ENCODE peak calls at places on chromosomes 11 and 22, in four cellular contexts. K is osteoblast, X is kidney, B is type B pancreatic cell. J is an unnamed sample.

GRCh38 chr11:96054870-96055705 is 131.2 kb upstream of the MTMR2 start:
- DNase-seq in B (no peak), K (no peak), X (no peak), J (no peak)

GRCh38 chr11:119975561-119976152 is 162.3 kb downstream of the TRIM29 start:
- DNase-seq in K (peak), B (no peak), X (no peak), J (no peak)

GRCh38 chr22:23828800-23829680 is 9.8 kb downstream of the DERL3 start:
- DNase-seq in B (no peak), K (no peak), X (peak), J (no peak)

GRCh38 chr11:62004473-62004872 is 37.0 kb upstream of the FTH1 start:
- DNase-seq in X (no peak), B (no peak), K (peak), J (peak)

GRCh38 chr11:126172596-126173038 is 38.8 kb downstream of the RPUSD4 start:
- DNase-seq in K (peak), X (no peak), B (no peak), J (no peak)

GRCh38 chr11:45927332-45927683 is 4.9 kb downstream of the LARGE2 start:
- DNase-seq in B (no peak), X (peak), K (peak), J (no peak)

GRCh38 chr22:23000657-23001439 is 69.5 kb upstream of the GNAZ start:
- DNase-seq in K (no peak), B (no peak), X (peak), J (no peak)

GRCh38 chr11:15707971-15708370 is 593.2 kb downstream of the INSC start:
- DNase-seq in B (no peak), K (no peak), X (peak), J (no peak)

GRCh38 chr11:134578807-134579708 is 167.0 kb upstream of the B3GAT1 start:
- DNase-seq in X (no peak), B (no peak), K (no peak), J (no peak)

GRCh38 chr11:76761959-76762358 is 21.2 kb upstream of the TSKU start:
- DNase-seq in K (no peak), B (no peak), X (no peak), J (no peak)

GRCh38 chr11:96324912-96325311 is 18.1 kb downstream of the MAML2 start:
- DNase-seq in B (no peak), K (peak), X (no peak), J (no peak)

GRCh38 chr11:47503227-47503626 is 49.7 kb downstream of the CELF1 start:
- DNase-seq in X (no peak), B (no peak), K (no peak), J (no peak)

GRCh38 chr11:102341844-102342318 is 5.1 kb upstream of the BIRC2 start:
- DNase-seq in K (no peak), X (no peak), B (no peak), J (no peak)

GRCh38 chr22:49966716-49967332 is 6.3 kb downstream of the PIM3 start:
- DNase-seq in B (no peak), X (peak), K (peak), J (peak)

DNA sequence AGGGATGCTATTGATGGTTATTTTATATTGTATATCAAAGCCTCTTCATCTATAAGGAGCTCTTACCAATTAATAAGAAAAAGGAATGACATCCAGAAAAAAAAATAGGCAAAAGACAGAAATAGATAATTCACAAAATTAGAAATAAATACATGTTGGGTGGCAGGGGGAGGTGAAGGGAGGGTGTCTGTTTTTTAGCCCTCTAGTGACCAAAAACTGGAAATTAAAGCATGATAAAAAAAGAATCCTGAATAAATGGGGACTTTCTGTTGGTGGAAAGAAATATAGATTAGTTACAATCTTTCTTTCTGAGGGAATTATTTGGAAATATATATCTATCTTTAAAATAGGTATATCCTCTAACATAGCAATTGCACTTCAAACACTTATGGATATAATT is 42.0 kb upstream of the TTC36 start:
- DNase-seq in X (no peak), B (no peak), K (no peak), J (no peak)
- TF ChIP-seq CTCF in X (no peak), B (peak), K (peak), J (no peak)

GRCh38 chr11:66327171-66328035 is 8.8 kb downstream of the RIN1 start:
- DNase-seq in X (peak), K (peak), B (no peak), J (no peak)
- TF ChIP-seq CTCF in X (no peak), K (no peak), B (no peak), J (no peak)

GRCh38 chr22:37098976-37099577 is 10.4 kb downstream of the TMPRSS6 start:
- DNase-seq in K (no peak), X (no peak), B (no peak), J (no peak)
- TF ChIP-seq CTCF in K (peak), X (no peak), B (no peak), J (no peak)

DNA sequence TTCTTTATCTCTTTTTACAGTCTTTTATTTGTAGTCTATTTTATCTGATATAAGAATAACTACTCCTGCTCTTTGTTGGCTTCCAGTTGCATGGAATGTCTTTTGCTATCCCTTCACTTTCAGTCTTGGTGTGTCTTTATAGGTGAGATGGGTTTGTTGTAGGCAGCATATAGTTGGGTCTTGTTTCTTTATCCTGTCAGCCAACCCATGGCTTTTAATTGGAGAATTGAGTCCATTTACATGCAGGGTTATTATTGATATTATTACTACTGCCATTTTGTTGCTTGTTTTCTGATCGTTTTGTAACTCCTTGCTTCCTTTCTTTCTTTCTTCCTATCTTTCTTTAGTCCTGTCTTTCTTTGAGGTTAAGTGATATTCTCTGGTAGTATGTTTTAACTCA is 11.9 kb upstream of the IL17RA start:
- DNase-seq in B (no peak), K (no peak), X (no peak), J (no peak)
- TF ChIP-seq CTCF in B (no peak), K (no peak), X (no peak), J (no peak)

GRCh38 chr11:875769-876301 is 33.2 kb downstream of the TSPAN4 start:
- DNase-seq in X (no peak), K (no peak), B (no peak), J (no peak)
- TF ChIP-seq CTCF in X (no peak), K (no peak), B (no peak), J (no peak)

GRCh38 chr11:57341250-57341808 is 3.2 kb downstream of the P2RX3 start:
- DNase-seq in X (no peak), K (peak), B (no peak), J (no peak)

GRCh38 chr11:57342702-57343101 is 4.5 kb downstream of the P2RX3 start:
- DNase-seq in K (no peak), B (no peak), X (no peak), J (no peak)

GRCh38 chr11:57338152-57338551 is at the start of gene P2RX3:
- DNase-seq in K (peak), B (no peak), X (no peak), J (no peak)

GRCh38 chr11:57339305-57339704 is 1.2 kb downstream of the P2RX3 start:
- DNase-seq in X (no peak), B (no peak), K (peak), J (no peak)

GRCh38 chr11:57340228-57340627 is 2.1 kb downstream of the P2RX3 start:
- DNase-seq in X (no peak), K (peak), B (no peak), J (no peak)
- TF ChIP-seq CTCF in X (no peak), K (peak), B (peak), J (no peak)

DNA sequence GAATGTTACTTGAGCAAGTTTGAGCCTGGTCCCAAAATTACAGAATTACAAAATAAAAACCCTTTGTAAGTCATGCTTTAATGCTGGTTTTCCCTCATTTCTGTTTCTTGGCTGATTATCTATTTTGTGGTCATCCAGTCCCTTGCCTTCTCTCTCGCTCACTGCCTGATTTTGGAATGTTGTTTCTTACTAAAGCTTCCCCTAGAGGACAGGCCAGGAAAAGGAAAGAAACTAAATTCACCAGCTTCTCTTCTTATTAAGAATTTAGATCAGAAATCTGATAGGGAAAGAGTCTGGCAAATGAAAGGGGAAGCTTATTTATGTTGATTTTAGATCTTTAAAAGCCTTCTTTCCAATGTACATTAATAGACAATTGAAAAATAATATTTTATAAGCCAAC is 16.6 kb upstream of the BDNF start:
- DNase-seq in K (peak), B (no peak), X (no peak), J (no peak)
- TF ChIP-seq CTCF in K (peak), B (no peak), X (no peak), J (no peak)

GRCh38 chr11:36540998-36541397 is 26.8 kb upstream of the RAG1 start:
- DNase-seq in X (no peak), K (peak), B (no peak), J (peak)
- TF ChIP-seq CTCF in X (peak), K (peak), B (peak), J (peak)

GRCh38 chr11:69644071-69644961 is 3.4 kb downstream of the CCND1 start:
- DNase-seq in K (peak), X (peak), B (peak), J (peak)
- TF ChIP-seq CTCF in K (peak), X (peak), B (no peak), J (no peak)

GRCh38 chr11:65224939-65225283 is 36.9 kb upstream of the POLA2 start:
- DNase-seq in B (no peak), X (no peak), K (peak), J (no peak)

GRCh38 chr11:65227879-65228278 is 33.9 kb upstream of the POLA2 start:
- DNase-seq in B (no peak), X (no peak), K (no peak), J (no peak)

GRCh38 chr11:65223031-65223430 is 38.7 kb upstream of the POLA2 start:
- DNase-seq in B (no peak), K (peak), X (no peak), J (no peak)

GRCh38 chr11:65226103-65226442 is 35.7 kb upstream of the POLA2 start:
- DNase-seq in K (no peak), B (no peak), X (no peak), J (peak)

DNA sequence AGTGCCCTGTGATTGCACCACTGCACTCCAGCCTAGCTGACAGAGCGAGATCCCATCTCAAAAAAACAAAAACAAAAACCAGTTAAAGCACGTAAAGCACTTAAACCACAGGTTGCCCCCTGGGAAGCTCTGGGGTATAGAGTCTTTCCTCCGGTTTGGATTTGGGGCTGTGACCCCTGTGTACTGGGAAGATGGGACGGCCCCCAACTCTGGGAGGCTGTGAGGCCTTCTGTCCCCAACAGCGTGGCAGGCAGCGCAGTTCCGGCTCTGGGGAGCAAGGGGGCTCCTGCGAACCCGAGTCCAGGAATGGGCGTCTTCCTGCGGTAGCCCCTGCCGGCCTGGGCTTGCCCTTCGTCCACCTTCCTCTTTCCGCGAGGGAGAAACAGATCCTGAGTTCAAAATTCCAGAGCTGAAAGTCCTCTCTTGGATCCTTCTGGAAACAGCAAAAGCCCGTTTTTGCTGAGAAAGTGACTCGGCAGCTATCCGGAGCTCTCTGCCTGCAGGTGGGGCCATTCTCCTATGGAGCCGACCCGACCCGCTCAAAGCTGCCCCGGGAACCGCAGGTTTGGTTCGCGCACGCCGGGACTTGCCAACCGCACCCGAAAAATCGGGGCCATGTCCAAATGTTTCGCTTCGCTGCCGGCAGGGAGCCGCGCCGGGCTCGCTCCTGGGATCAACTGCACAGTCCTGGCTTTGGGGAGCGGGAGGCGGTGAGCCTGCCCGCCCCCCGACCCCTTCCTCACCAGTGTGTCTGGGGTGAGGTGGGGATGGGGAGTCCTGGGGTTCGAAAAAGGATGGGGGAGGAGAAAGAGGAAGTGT is 36.3 kb upstream of the POLA2 start:
- DNase-seq in X (peak), B (no peak), K (peak), J (peak)
- TF ChIP-seq CTCF in X (peak), B (peak), K (peak), J (peak)

J was measured in CD14-positive monocyte.